ENCODE peak calls at places on chromosomes 3 and 15, in four cellular contexts. C is thyroid gland, U is HEK293T, W is IMR-90. J is an unnamed sample.

GRCh38 chr3:18189651-18190050 is 235.5 kb downstream of the SATB1 start:
- DNase-seq in C (no peak), U (no peak), W (peak), J (no peak)

GRCh38 chr15:94934440-94934839 is 703.1 kb downstream of the MCTP2 start:
- DNase-seq in C (no peak), U (no peak), W (no peak), J (no peak)

GRCh38 chr3:4531478-4532025 is 38.4 kb downstream of the ITPR1 start:
- DNase-seq in C (no peak), U (no peak), W (peak), J (no peak)

GRCh38 chr3:152100491-152101086 is 168.1 kb upstream of the MBNL1 start:
- DNase-seq in C (no peak), U (no peak), W (no peak), J (no peak)

GRCh38 chr3:43194490-43195115 is 88.7 kb upstream of the POMGNT2 start:
- DNase-seq in C (no peak), U (no peak), W (no peak), J (no peak)

GRCh38 chr3:158679547-158680000 is 7.1 kb upstream of the LXN start:
- DNase-seq in C (no peak), U (no peak), W (peak), J (no peak)

GRCh38 chr15:73715417-73715816 is 31.2 kb downstream of the CD276 start:
- DNase-seq in C (no peak), U (no peak), W (no peak), J (no peak)

GRCh38 chr3:27596334-27596841 is 112.2 kb upstream of the SLC4A7 start:
- DNase-seq in C (peak), U (no peak), W (peak), J (no peak)

GRCh38 chr3:30631237-30631961 is 25.0 kb downstream of the TGFBR2 start:
- DNase-seq in C (no peak), U (no peak), W (no peak), J (no peak)

GRCh38 chr15:25849431-25849921 is 13.7 kb downstream of the ATP10A start:
- DNase-seq in C (no peak), U (no peak), W (peak), J (no peak)

GRCh38 chr15:39629906-39630305 is 49.0 kb downstream of the THBS1 start:
- DNase-seq in C (no peak), U (no peak), W (no peak), J (no peak)

GRCh38 chr3:9902372-9903237 is at the start of gene IL17RE:
- DNase-seq in C (peak), U (no peak), W (no peak), J (no peak)

GRCh38 chr3:120438971-120439370 is 11.8 kb downstream of the FSTL1 start:
- DNase-seq in C (peak), U (no peak), W (peak), J (peak)

GRCh38 chr3:15172806-15173205 is 33.2 kb upstream of the CAPN7 start:
- DNase-seq in C (no peak), U (no peak), W (no peak), J (no peak)

GRCh38 chr3:14508505-14508819 is 31.7 kb downstream of the GRIP2 start:
- DNase-seq in C (no peak), U (no peak), W (no peak), J (no peak)

GRCh38 chr15:71397377-71397776 is 282.1 kb downstream of the THSD4 start:
- DNase-seq in C (peak), U (no peak), W (peak), J (no peak)

GRCh38 chr3:11185564-11186317 is 31.4 kb downstream of the HRH1 start:
- DNase-seq in C (peak), U (no peak), W (peak), J (no peak)

GRCh38 chr3:158742861-158743260 is 10.6 kb upstream of the RARRES1 start:
- DNase-seq in C (no peak), U (no peak), W (peak), J (no peak)

GRCh38 chr3:39189648-39190269 is 2.6 kb downstream of the XIRP1 start:
- DNase-seq in C (peak), U (peak), W (peak), J (no peak)

GRCh38 chr3:58492385-58492970 is 582 bp downstream of the KCTD6 start:
- DNase-seq in C (peak), U (no peak), W (no peak), J (no peak)

GRCh38 chr3:139118835-139119234 is 74.1 kb upstream of the PRR23C start:
- DNase-seq in C (no peak), U (no peak), W (no peak), J (peak)

GRCh38 chr15:89828324-89829145 is 13.9 kb upstream of the ANPEP start:
- DNase-seq in C (peak), U (no peak), W (peak), J (no peak)

GRCh38 chr15:40328176-40328575 is 4.7 kb downstream of the INAFM2 start:
- DNase-seq in C (no peak), U (no peak), W (peak), J (no peak)

GRCh38 chr3:197352382-197352781 is 54.0 kb upstream of the DLG1 start:
- DNase-seq in C (peak), U (no peak), W (peak), J (no peak)

GRCh38 chr3:77815467-77815866 is 775.6 kb downstream of the ROBO2 start:
- DNase-seq in C (no peak), U (peak), W (no peak), J (no peak)

GRCh38 chr3:107813066-107813465 is 277.8 kb downstream of the CD47 start:
- DNase-seq in C (no peak), U (no peak), W (peak), J (no peak)

GRCh38 chr15:23616536-23616935 is 31.1 kb downstream of the MAGEL2 start:
- DNase-seq in C (no peak), U (no peak), W (no peak), J (no peak)

GRCh38 chr3:177995006-177995732 is 541.1 kb upstream of the KCNMB2 start:
- DNase-seq in C (no peak), U (no peak), W (no peak), J (no peak)

GRCh38 chr3:146803746-146804145 is 198.6 kb upstream of the PLSCR5 start:
- DNase-seq in C (no peak), U (no peak), W (peak), J (no peak)

GRCh38 chr15:73601449-73602425 is 31.5 kb downstream of the NPTN start:
- DNase-seq in C (no peak), U (no peak), W (peak), J (no peak)

GRCh38 chr3:195020921-195021320 is 250.0 kb downstream of the XXYLT1 start:
- DNase-seq in C (no peak), U (no peak), W (no peak), J (no peak)

GRCh38 chr3:89098173-89098572 is 9.2 kb upstream of the EPHA3 start:
- DNase-seq in C (no peak), U (no peak), W (no peak), J (no peak)